ENCODE peak calls at places on chromosomes 1 and 21, in six cellular contexts. L, Y, H, S, G and W are unnamed samples.

GRCh38 chr1:87024936-87025537 is 110.6 kb downstream of the HS2ST1 start:
- DNase-seq in L (peak; percentile 56), Y (peak; percentile 46), H (peak; percentile 50), S (peak; percentile 40), G (no peak), W (peak; percentile 49)

GRCh38 chr1:11484321-11484655 is 5.3 kb downstream of the DISP3 start:
- DNase-seq in L (no peak), Y (no peak), H (no peak), S (no peak), G (no peak), W (no peak)

GRCh38 chr1:233613252-233614172 is at the start of gene KCNK1:
- DNase-seq in L (peak; percentile 94), Y (peak; percentile 94), H (no peak), S (peak; percentile 80), G (peak; percentile 87), W (peak; percentile 87)

GRCh38 chr1:237320890-237321289 is 278.9 kb downstream of the RYR2 start:
- DNase-seq in L (no peak), Y (no peak), H (no peak), S (no peak), G (no peak), W (no peak)

GRCh38 chr1:5881526-5882222 is 110.6 kb downstream of the NPHP4 start:
- DNase-seq in L (no peak), Y (no peak), H (no peak), S (no peak), G (no peak), W (peak; percentile 17)

GRCh38 chr1:101043776-101044175 is 18.2 kb upstream of the DPH5 start:
- DNase-seq in L (peak; percentile 42), Y (peak; percentile 72), H (no peak), S (no peak), G (no peak), W (peak; percentile 78)

GRCh38 chr1:55249646-55250398 is 34.7 kb upstream of the USP24 start:
- DNase-seq in L (no peak), Y (no peak), H (no peak), S (no peak), G (no peak), W (no peak)

GRCh38 chr1:219088778-219089557 is 84.7 kb upstream of the LYPLAL1 start:
- DNase-seq in L (peak; percentile 92), Y (peak; percentile 99), H (no peak), S (peak; percentile 97), G (no peak), W (peak; percentile 65)

GRCh38 chr21:36949171-36950141 is 17.0 kb downstream of the HLCS start:
- DNase-seq in L (no peak), Y (peak; percentile 27), H (no peak), S (no peak), G (no peak), W (no peak)

GRCh38 chr1:168304865-168305264 is 24.2 kb downstream of the TBX19 start:
- DNase-seq in L (no peak), Y (no peak), H (no peak), S (no peak), G (no peak), W (no peak)

GRCh38 chr1:182588460-182589396 is at the start of gene RNASEL:
- DNase-seq in L (peak; percentile 79), Y (peak; percentile 85), H (peak; percentile 77), S (peak; percentile 58), G (peak; percentile 93), W (peak; percentile 82)

GRCh38 chr21:36915014-36915700 is 51.3 kb downstream of the HLCS start:
- DNase-seq in L (no peak), Y (no peak), H (no peak), S (no peak), G (no peak), W (no peak)

GRCh38 chr1:184507604-184508289 is 120.9 kb downstream of the C1orf21 start:
- DNase-seq in L (peak; percentile 61), Y (no peak), H (no peak), S (no peak), G (no peak), W (no peak)

GRCh38 chr1:171869097-171869496 is 27.8 kb downstream of the DNM3 start:
- DNase-seq in L (peak; percentile 15), Y (peak; percentile 1), H (no peak), S (no peak), G (no peak), W (peak; percentile 72)

GRCh38 chr21:43209575-43210453 is 41.0 kb downstream of the CRYAA start:
- DNase-seq in L (peak; percentile 77), Y (peak; percentile 29), H (no peak), S (peak; percentile 85), G (peak; percentile 83), W (peak; percentile 57)

GRCh38 chr1:151458936-151459330 is 361 bp downstream of the POGZ start:
- DNase-seq in L (peak; percentile 82), Y (peak; percentile 68), H (peak; percentile 59), S (peak; percentile 91), G (peak; percentile 90), W (peak; percentile 74)

GRCh38 chr1:181531951-181532640 is 48.8 kb downstream of the CACNA1E start:
- DNase-seq in L (no peak), Y (no peak), H (no peak), S (no peak), G (no peak), W (peak; percentile 15)

GRCh38 chr1:26555550-26555981 is 26.0 kb downstream of the RPS6KA1 start:
- DNase-seq in L (peak; percentile 14), Y (no peak), H (no peak), S (no peak), G (no peak), W (peak; percentile 24)

GRCh38 chr1:23227806-23228205 is 10.5 kb upstream of the HTR1D start:
- DNase-seq in L (no peak), Y (no peak), H (no peak), S (no peak), G (no peak), W (no peak)

GRCh38 chr1:7554343-7555270 is 216.5 kb upstream of the VAMP3 start:
- DNase-seq in L (peak; percentile 49), Y (no peak), H (peak; percentile 10), S (peak; percentile 20), G (no peak), W (no peak)

GRCh38 chr1:108012553-108012952 is 47.6 kb upstream of the VAV3 start:
- DNase-seq in L (no peak), Y (no peak), H (no peak), S (no peak), G (no peak), W (no peak)

GRCh38 chr1:209657140-209657879 is 5.1 kb upstream of the LAMB3 start:
- DNase-seq in L (no peak), Y (peak; percentile 69), H (no peak), S (no peak), G (no peak), W (no peak)

GRCh38 chr1:179021873-179022272 is 3.8 kb upstream of the FAM20B start:
- DNase-seq in L (peak; percentile 58), Y (peak; percentile 36), H (no peak), S (peak; percentile 56), G (no peak), W (no peak)

GRCh38 chr1:58983159-58983558 is 199.3 kb upstream of the JUN start:
- DNase-seq in L (peak; percentile 26), Y (peak; percentile 26), H (no peak), S (no peak), G (no peak), W (no peak)